ENCODE peak calls at places on chromosomes 11 and 22, in four cellular contexts. F is lower lobe of right lung; L is activated naive CD4-positive, alpha-beta T cell treated with anti-CD3 and anti-CD28 coated beads, Interleukin-2, amount 50 U/mL, for 72 hours; N is stimulated activated naive B cell treated with anti-CD40 and anti-IgM and Interleukin-4, amounts not matched to agents 10 μg/mL and 1 μg/mL and 100 μg/mL, for 72 hours. W is an unnamed sample.

GRCh38 chr11:62044639-62045121 is 77.2 kb upstream of the FTH1 start:
- ATAC-seq in L (no peak), N (no peak), F (no peak), W (no peak)

GRCh38 chr11:69576069-69576782 is 64.7 kb upstream of the CCND1 start:
- ATAC-seq in F (peak), L (no peak), N (no peak), W (no peak)

GRCh38 chr11:386483-386882 is 7.5 kb upstream of the PKP3 start:
- ATAC-seq in N (no peak), F (no peak), L (no peak), W (no peak)

GRCh38 chr11:7577226-7577882 is 63.6 kb downstream of the PPFIBP2 start:
- ATAC-seq in N (no peak), L (no peak), F (peak), W (peak)

GRCh38 chr11:129815596-129816461 is at the start of gene TMEM45B:
- ATAC-seq in L (peak), F (peak), N (no peak), W (no peak)

GRCh38 chr11:70167723-70168404 is 35.2 kb upstream of the FADD start:
- ATAC-seq in L (no peak), N (no peak), F (no peak), W (no peak)

GRCh38 chr22:38305481-38306448 is 11.5 kb downstream of the CSNK1E start:
- ATAC-seq in F (peak), N (peak), L (peak), W (no peak)

GRCh38 chr22:23820748-23821211 is 18.0 kb downstream of the DERL3 start:
- ATAC-seq in F (no peak), L (no peak), N (peak), W (no peak)

GRCh38 chr11:125594958-125595357 is 2.3 kb downstream of the STT3A start:
- ATAC-seq in N (no peak), L (no peak), F (no peak), W (no peak)

GRCh38 chr22:48192071-48192470 is 1429.6 kb downstream of the TBC1D22A start:
- ATAC-seq in L (no peak), N (no peak), F (no peak), W (no peak)

GRCh38 chr11:119572481-119573424 is 149.8 kb upstream of the THY1 start:
- ATAC-seq in N (no peak), F (no peak), L (no peak), W (no peak)

GRCh38 chr11:117814204-117814765 is 10.3 kb downstream of the FXYD2 start:
- ATAC-seq in L (no peak), F (no peak), N (no peak), W (no peak)

GRCh38 chr11:36186340-36186739 is 102.9 kb downstream of the COMMD9 start:
- ATAC-seq in F (no peak), L (no peak), N (no peak), W (no peak)

GRCh38 chr11:116162541-116163230 is 610.1 kb downstream of the BUD13 start:
- ATAC-seq in L (no peak), N (no peak), F (no peak), W (peak)

GRCh38 chr11:27204527-27204926 is 158.5 kb downstream of the CCDC34 start:
- ATAC-seq in L (no peak), N (no peak), F (no peak), W (no peak)

GRCh38 chr22:39296981-39297489 is 22.4 kb downstream of the RPL3 start:
- ATAC-seq in N (no peak), L (no peak), F (no peak), W (no peak)

GRCh38 chr11:12125609-12126149 is 15.3 kb downstream of the MICAL2 start:
- ATAC-seq in F (peak), N (no peak), L (no peak), W (no peak)

GRCh38 chr11:21944577-21944976 is 248.3 kb upstream of the ANO5 start:
- ATAC-seq in F (no peak), N (no peak), L (no peak), W (no peak)

GRCh38 chr22:36798671-36799066 is 18.2 kb downstream of the PVALB start:
- ATAC-seq in N (no peak), F (no peak), L (no peak), W (no peak)

GRCh38 chr11:69540118-69541000 is 58.9 kb downstream of the LINC01488 start:
- ATAC-seq in N (no peak), F (peak), L (no peak), W (peak)

GRCh38 chr11:2265396-2265795 is 5.0 kb downstream of the ASCL2 start:
- ATAC-seq in N (peak), F (no peak), L (peak), W (no peak)

GRCh38 chr11:9574806-9575530 is 1.5 kb downstream of the WEE1 start:
- ATAC-seq in F (peak), N (no peak), L (no peak), W (peak)

GRCh38 chr11:75320643-75321042 is 30.8 kb downstream of the ARRB1 start:
- ATAC-seq in L (no peak), F (no peak), N (no peak), W (no peak)

GRCh38 chr22:42685941-42686666 is 34.6 kb downstream of the A4GALT start:
- ATAC-seq in F (peak), L (no peak), N (no peak), W (no peak)

GRCh38 chr22:21079493-21079892 is 33.7 kb downstream of the LRRC74B start:
- ATAC-seq in F (no peak), L (no peak), N (no peak), W (no peak)

GRCh38 chr11:22780914-22781593 is 48.5 kb downstream of the SVIP start:
- ATAC-seq in L (no peak), F (no peak), N (peak), W (no peak)

GRCh38 chr11:2732261-2732939 is 32.6 kb upstream of the KCNQ1OT1 start:
- ATAC-seq in L (no peak), N (no peak), F (no peak), W (no peak)